ENCODE peak calls at places on chromosomes 16 and 17, in six cellular contexts. M, V, G, A, J and W are unnamed samples.

GRCh38 chr17:79945591-79946255 is 89.9 kb downstream of the TBC1D16 start:
- DNase-seq in M (no peak), A (no peak), J (no peak), V (no peak), G (no peak), W (peak)

GRCh38 chr16:72228014-72228413 is 56.1 kb upstream of the PMFBP1 start:
- DNase-seq in G (no peak), V (no peak), A (no peak), M (no peak), J (no peak), W (no peak)

GRCh38 chr16:53805747-53806146 is 101.8 kb downstream of the FTO start:
- DNase-seq in J (no peak), A (no peak), G (no peak), V (no peak), M (no peak), W (no peak)

GRCh38 chr16:2499454-2499853 is 14.3 kb upstream of the ATP6V0C start:
- DNase-seq in J (no peak), G (no peak), A (no peak), V (no peak), M (no peak), W (no peak)

GRCh38 chr17:50687200-50688066 is 20.3 kb downstream of the ANKRD40 start:
- DNase-seq in A (no peak), G (no peak), V (no peak), J (no peak), M (no peak), W (no peak)

GRCh38 chr16:4801962-4802658 is at the start of gene ROGDI:
- DNase-seq in G (peak), V (peak), J (peak), A (peak), M (peak), W (peak)

GRCh38 chr16:23196577-23196976 is 14.0 kb downstream of the SCNN1G start:
- DNase-seq in M (no peak), V (no peak), A (no peak), G (no peak), J (no peak), W (no peak)

GRCh38 chr16:15466886-15467781 is 32.7 kb downstream of the BMERB1 start:
- DNase-seq in G (no peak), J (no peak), V (no peak), M (peak), A (no peak), W (no peak)

GRCh38 chr17:70181376-70181775 is 12.0 kb downstream of the KCNJ2 start:
- DNase-seq in G (no peak), A (no peak), J (no peak), V (no peak), M (no peak), W (no peak)

GRCh38 chr17:61837175-61838051 is 25.9 kb downstream of the BRIP1 start:
- DNase-seq in G (peak), A (peak), M (peak), V (peak), J (peak), W (peak)

GRCh38 chr16:57530104-57530522 is 6.3 kb downstream of the CCDC102A start:
- DNase-seq in J (peak), V (peak), G (peak), M (peak), A (peak), W (no peak)

GRCh38 chr16:31455601-31456314 is 3.5 kb upstream of the ARMC5 start:
- DNase-seq in G (no peak), A (no peak), V (no peak), J (no peak), M (no peak), W (no peak)

GRCh38 chr17:75625813-75626486 is 7.3 kb upstream of the SMIM5 start:
- DNase-seq in G (no peak), V (no peak), M (peak), A (no peak), J (no peak), W (no peak)

GRCh38 chr17:34991606-34992005 is 11.3 kb downstream of the LIG3 start:
- DNase-seq in J (no peak), V (no peak), G (no peak), M (no peak), A (no peak), W (no peak)

GRCh38 chr16:4506450-4506849 is 30.3 kb downstream of the HMOX2 start:
- DNase-seq in J (peak), V (peak), G (no peak), A (peak), M (peak), W (peak)

GRCh38 chr17:77611791-77612466 is 346.6 kb upstream of the TNRC6C start:
- DNase-seq in V (no peak), J (no peak), A (no peak), G (no peak), M (no peak), W (no peak)

GRCh38 chr16:27721548-27722265 is 171.8 kb downstream of the KATNIP start:
- DNase-seq in V (peak), J (no peak), M (no peak), G (no peak), A (no peak), W (no peak)

GRCh38 chr17:50013079-50013478 is 18.1 kb upstream of the DLX3 start:
- DNase-seq in J (no peak), A (no peak), G (no peak), M (no peak), V (no peak), W (no peak)

GRCh38 chr16:90077757-90078593 is 844 bp upstream of the PRDM7 start:
- DNase-seq in A (no peak), M (peak), J (peak), G (no peak), V (peak), W (no peak)

GRCh38 chr17:45197555-45198334 is 23.9 kb upstream of the FMNL1 start:
- DNase-seq in J (peak), V (peak), G (no peak), M (peak), A (peak), W (peak)

GRCh38 chr16:62977876-62978275 is 941.6 kb upstream of the CDH8 start:
- DNase-seq in V (no peak), J (no peak), A (no peak), M (no peak), G (no peak), W (no peak)

GRCh38 chr16:48492131-48492530 is 106.9 kb upstream of the SIAH1 start:
- DNase-seq in G (no peak), V (no peak), J (no peak), A (no peak), M (no peak), W (no peak)

GRCh38 chr16:22337045-22337444 is 37.4 kb downstream of the CDR2 start:
- DNase-seq in V (no peak), G (no peak), M (no peak), A (no peak), J (no peak), W (no peak)

GRCh38 chr16:76222853-76223252 is 54.3 kb upstream of the CNTNAP4 start:
- DNase-seq in G (no peak), M (no peak), A (no peak), V (no peak), J (no peak), W (no peak)

GRCh38 chr17:79627184-79627765 is 16.4 kb upstream of the RBFOX3 start:
- DNase-seq in M (no peak), G (no peak), V (no peak), A (peak), J (no peak), W (peak)

GRCh38 chr17:59413014-59413725 is 81.7 kb downstream of the YPEL2 start:
- DNase-seq in V (no peak), G (no peak), A (no peak), M (no peak), J (no peak), W (no peak)

GRCh38 chr16:2529061-2529931 is 1.9 kb downstream of the CEMP1 start:
- DNase-seq in V (no peak), A (no peak), M (peak), J (no peak), G (no peak), W (no peak)

GRCh38 chr16:27226476-27226875 is 23.1 kb downstream of the KDM8 start:
- DNase-seq in G (no peak), V (peak), A (no peak), M (no peak), J (no peak), W (no peak)

GRCh38 chr16:49588729-49589384 is 215.3 kb downstream of the C16orf78 start:
- DNase-seq in G (no peak), V (no peak), J (no peak), A (no peak), M (no peak), W (no peak)

GRCh38 chr16:4344659-4345438 is 6.3 kb downstream of the PAM16 start:
- DNase-seq in M (no peak), J (no peak), A (peak), V (no peak), G (no peak), W (no peak)

GRCh38 chr16:4500283-4500682 is 24.1 kb downstream of the HMOX2 start:
- DNase-seq in M (peak), A (no peak), V (no peak), J (no peak), G (no peak), W (no peak)

GRCh38 chr17:43702636-43703035 is 40.9 kb upstream of the MEOX1 start:
- DNase-seq in G (no peak), A (no peak), J (no peak), M (no peak), V (no peak), W (no peak)

GRCh38 chr17:62805234-62805633 is 2.9 kb downstream of the MARCHF10 start:
- DNase-seq in A (no peak), M (no peak), V (no peak), G (no peak), J (no peak), W (no peak)

GRCh38 chr16:27462200-27462845 is 60.3 kb downstream of the IL21R start:
- DNase-seq in J (no peak), A (no peak), M (no peak), G (no peak), V (no peak), W (no peak)

GRCh38 chr16:83494459-83494858 is 313.3 kb upstream of the HSBP1 start:
- DNase-seq in G (no peak), J (no peak), V (no peak), M (no peak), A (no peak), W (no peak)

GRCh38 chr17:55269894-55270293 is 5.1 kb downstream of the HLF start:
- DNase-seq in V (no peak), M (no peak), G (no peak), A (no peak), J (no peak), W (no peak)
- TF ChIP-seq CTCF in V (no peak), M (no peak), G (no peak), A (no peak), J (no peak), W (no peak)

DNA sequence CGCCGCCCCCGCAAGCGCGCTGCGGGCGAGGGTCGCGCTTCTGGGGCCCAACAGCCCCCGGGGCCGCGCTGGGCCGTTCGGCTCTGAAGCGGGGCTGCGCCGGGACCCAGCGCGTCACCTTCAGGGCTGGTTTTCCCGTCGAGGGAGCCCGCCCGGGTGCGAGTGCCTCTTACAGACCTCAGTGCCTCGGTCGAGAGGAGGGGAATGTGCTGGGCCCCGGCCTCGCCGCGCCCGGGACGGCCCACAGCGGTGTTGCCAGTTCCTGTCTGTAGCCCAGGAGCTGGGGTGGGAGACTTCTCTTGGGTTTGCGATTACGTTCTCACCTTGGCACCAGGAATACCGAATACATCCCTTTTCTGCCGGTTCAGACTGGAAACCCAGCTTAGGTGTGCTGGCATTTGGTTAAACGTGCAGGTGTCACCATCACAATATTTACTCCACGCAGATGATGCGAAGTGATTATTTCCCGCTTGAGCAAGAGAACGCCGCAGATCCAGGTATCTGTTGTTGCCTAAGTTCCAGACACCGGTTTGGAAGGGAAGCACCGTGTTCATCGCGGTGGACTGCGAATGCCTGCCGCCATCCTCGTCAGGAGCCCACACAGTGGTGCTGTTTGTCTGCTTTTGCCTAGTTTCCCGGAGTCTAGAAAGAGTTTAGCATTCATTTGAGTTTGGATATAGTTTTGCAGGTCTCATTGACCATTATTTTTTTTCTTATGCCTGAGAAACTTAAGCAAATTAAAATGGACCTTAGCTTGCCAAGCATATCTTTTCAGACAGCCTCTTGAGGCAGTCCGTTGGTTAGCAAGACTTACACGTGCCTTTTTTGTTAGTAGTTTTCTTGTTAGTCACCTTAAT is 915 bp downstream of the MAP1LC3B start:
- DNase-seq in M (peak), A (peak), V (peak), G (no peak), J (peak), W (peak)
- TF ChIP-seq CTCF in M (peak), A (peak), V (no peak), G (peak), J (no peak), W (no peak)

GRCh38 chr17:66582373-66583111 is 252.4 kb upstream of the CACNG5 start:
- DNase-seq in V (no peak), J (no peak), M (no peak), A (no peak), G (no peak), W (no peak)
- TF ChIP-seq CTCF in V (no peak), J (no peak), M (peak), A (no peak), G (peak), W (no peak)

GRCh38 chr16:30091474-30092372 is at the start of gene TBX6:
- DNase-seq in J (peak), A (peak), V (peak), G (peak), M (peak), W (peak)

GRCh38 chr16:30094541-30095165 is 1.4 kb downstream of the YPEL3 start:
- DNase-seq in A (no peak), G (no peak), M (no peak), V (no peak), J (no peak), W (no peak)

GRCh38 chr16:30090607-30091332 is 954 bp downstream of the TBX6 start:
- DNase-seq in A (no peak), V (no peak), M (no peak), J (no peak), G (no peak), W (no peak)

GRCh38 chr16:30095166-30096078 is 591 bp downstream of the YPEL3 start:
- DNase-seq in M (no peak), V (peak), A (no peak), J (no peak), G (no peak), W (no peak)

DNA sequence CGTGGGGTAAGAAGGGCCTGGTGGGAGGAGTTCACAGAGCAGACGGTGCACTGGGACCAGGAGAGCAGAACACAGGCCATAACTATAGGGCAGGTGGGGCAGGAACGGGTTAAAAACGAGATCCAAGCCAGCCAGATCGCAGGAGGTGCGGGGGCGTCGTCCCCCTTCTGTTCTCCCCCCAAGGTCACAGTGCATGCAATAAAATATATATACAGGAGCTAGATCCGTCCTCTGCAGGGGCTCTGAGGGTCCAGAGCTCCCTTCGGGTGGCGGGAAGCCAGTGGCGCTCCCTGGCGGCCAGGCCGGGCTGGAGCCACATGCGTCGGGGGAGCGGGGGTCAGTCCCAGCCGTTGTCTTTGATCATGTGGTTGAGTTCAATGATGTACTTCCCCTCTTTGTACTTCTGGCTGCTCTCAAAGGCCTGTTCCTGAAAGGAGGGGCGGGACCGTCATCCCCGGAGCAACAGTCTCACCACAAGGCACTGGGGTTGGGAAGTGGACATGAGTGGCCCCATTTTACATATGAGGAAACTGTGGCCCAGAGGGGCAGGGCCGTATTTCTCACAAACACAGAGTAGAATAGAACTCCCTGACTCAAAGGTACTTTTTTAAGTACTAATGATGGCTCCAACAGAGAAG is 768 bp upstream of the TBX6 start:
- DNase-seq in A (peak), G (peak), V (peak), J (peak), M (peak), W (no peak)
- TF ChIP-seq CTCF in A (peak), G (peak), V (peak), J (peak), M (peak), W (peak)

GRCh38 chr17:60421273-60422161 is 772 bp upstream of the CHCT1 start:
- DNase-seq in V (peak), M (no peak), J (peak), A (peak), G (no peak), W (peak)
- TF ChIP-seq CTCF in V (peak), M (peak), J (peak), A (peak), G (peak), W (peak)